ENCODE peak calls at places on chromosome 7, in four cellular contexts. One of them, this sample, is unnamed.
A peak's percentile ranks its signal among the peaks of the same experiment; 100 is the strongest.

GRCh38 chr7:51350195-51350896 is 33.7 kb upstream of the COBL start:
- DNase-seq in fibroblast of lung: peak; percentile 6
- DNase-seq in spleen: no peak
- DNase-seq in left ventricle myocardium inferior: no peak
- DNase-seq in this sample: no peak

GRCh38 chr7:121107923-121108498 is 119.5 kb downstream of the CPED1 start:
- DNase-seq in fibroblast of lung: peak; percentile 87
- DNase-seq in spleen: no peak
- DNase-seq in left ventricle myocardium inferior: no peak
- DNase-seq in this sample: no peak

GRCh38 chr7:48035967-48036478 is 680 bp downstream of the C7orf57 start:
- DNase-seq in fibroblast of lung: peak; percentile 35
- DNase-seq in spleen: peak; percentile 84
- DNase-seq in left ventricle myocardium inferior: peak; percentile 31
- DNase-seq in this sample: no peak

GRCh38 chr7:70583965-70584883 is 547.7 kb upstream of the GALNT17 start:
- DNase-seq in fibroblast of lung: no peak
- DNase-seq in spleen: no peak
- DNase-seq in left ventricle myocardium inferior: no peak
- DNase-seq in this sample: no peak

GRCh38 chr7:4406288-4407058 is 275.6 kb upstream of the FOXK1 start:
- DNase-seq in fibroblast of lung: no peak
- DNase-seq in spleen: no peak
- DNase-seq in left ventricle myocardium inferior: no peak
- DNase-seq in this sample: no peak

GRCh38 chr7:87328281-87328680 is 17.2 kb upstream of the CROT start:
- DNase-seq in fibroblast of lung: peak; percentile 62
- DNase-seq in spleen: no peak
- DNase-seq in left ventricle myocardium inferior: no peak
- DNase-seq in this sample: no peak

GRCh38 chr7:80018941-80019808 is 115.5 kb upstream of the GNAI1 start:
- DNase-seq in fibroblast of lung: peak; percentile 66
- DNase-seq in spleen: no peak
- DNase-seq in left ventricle myocardium inferior: no peak
- DNase-seq in this sample: no peak

GRCh38 chr7:38744746-38745145 is 113.6 kb upstream of the AMPH start:
- DNase-seq in fibroblast of lung: peak; percentile 51
- DNase-seq in spleen: no peak
- DNase-seq in left ventricle myocardium inferior: no peak
- DNase-seq in this sample: no peak

GRCh38 chr7:35185908-35186731 is 67.8 kb downstream of the TBX20 start:
- DNase-seq in fibroblast of lung: peak; percentile 15
- DNase-seq in spleen: peak; percentile 65
- DNase-seq in left ventricle myocardium inferior: peak; percentile 58
- DNase-seq in this sample: peak; percentile 65

GRCh38 chr7:1928555-1929348 is 258.7 kb downstream of the ELFN1 start:
- DNase-seq in fibroblast of lung: no peak
- DNase-seq in spleen: peak; percentile 64
- DNase-seq in left ventricle myocardium inferior: no peak
- DNase-seq in this sample: peak; percentile 90

DNA sequence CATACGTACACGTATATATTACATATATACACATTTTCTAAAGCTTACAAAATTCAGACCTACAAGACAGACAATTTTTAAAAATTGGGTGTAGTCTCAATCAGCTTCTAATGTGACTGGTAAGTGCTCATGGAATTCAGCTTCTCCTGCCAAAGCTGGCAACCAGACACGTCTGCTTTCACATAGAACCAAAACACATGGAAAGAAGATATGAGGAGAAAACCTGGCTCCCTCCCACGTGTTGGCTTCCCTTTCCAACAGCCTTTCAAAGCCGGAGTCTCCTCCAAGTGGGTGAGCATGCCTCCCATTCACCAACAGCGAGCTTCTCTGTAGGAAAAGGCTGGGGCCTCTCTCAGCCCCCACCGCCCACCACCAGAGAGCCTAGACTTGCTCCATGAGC is 33.4 kb downstream of the CDCA7L start:
- DNase-seq in fibroblast of lung: peak; percentile 46
- DNase-seq in spleen: no peak
- DNase-seq in left ventricle myocardium inferior: peak; percentile 58
- DNase-seq in this sample: no peak
- H3K36me3 ChIP-seq in fibroblast of lung: no peaks in the 10 kb centered on the region
- H3K36me3 ChIP-seq in spleen: peaks cover 6% of the 10 kb centered on the region
- H3K36me3 ChIP-seq in left ventricle myocardium inferior: peaks cover 24% of the 10 kb centered on the region
- H3K36me3 ChIP-seq in this sample: peaks cover 9% of the 10 kb centered on the region

GRCh38 chr7:150904342-150904909 is 52.1 kb downstream of the AOC1 start:
- DNase-seq in fibroblast of lung: no peak
- DNase-seq in spleen: no peak
- DNase-seq in left ventricle myocardium inferior: no peak
- DNase-seq in this sample: no peak
- H3K27ac ChIP-seq in fibroblast of lung: no peak overlapping the region
- H3K27ac ChIP-seq in spleen: peak overlapping the region; percentile 53
- H3K27ac ChIP-seq in left ventricle myocardium inferior: peak overlapping the region; percentile 79
- H3K27ac ChIP-seq in this sample: peak overlapping the region; percentile 44

GRCh38 chr7:133780912-133781311 is 346.2 kb upstream of the LRGUK start:
- DNase-seq in fibroblast of lung: no peak
- DNase-seq in spleen: no peak
- DNase-seq in left ventricle myocardium inferior: no peak
- DNase-seq in this sample: no peak
- H3K4me3 ChIP-seq in fibroblast of lung: no peak overlapping the region
- H3K4me3 ChIP-seq in spleen: no peak overlapping the region
- H3K4me3 ChIP-seq in left ventricle myocardium inferior: no peak overlapping the region
- H3K4me3 ChIP-seq in this sample: no peak overlapping the region

GRCh38 chr7:144515430-144515829 is 111.9 kb upstream of the NOBOX start:
- DNase-seq in fibroblast of lung: no peak
- DNase-seq in spleen: no peak
- DNase-seq in left ventricle myocardium inferior: no peak
- DNase-seq in this sample: no peak
- H3K36me3 ChIP-seq in fibroblast of lung: no peaks in the 10 kb centered on the region
- H3K36me3 ChIP-seq in spleen: no peaks in the 10 kb centered on the region
- H3K36me3 ChIP-seq in left ventricle myocardium inferior: no peaks in the 10 kb centered on the region
- H3K36me3 ChIP-seq in this sample: no peaks in the 10 kb centered on the region

GRCh38 chr7:50266893-50267386 is 37.6 kb upstream of the IKZF1 start:
- DNase-seq in fibroblast of lung: no peak
- DNase-seq in spleen: peak; percentile 92
- DNase-seq in left ventricle myocardium inferior: peak; percentile 17
- DNase-seq in this sample: no peak
- H3K27ac ChIP-seq in fibroblast of lung: no peak overlapping the region
- H3K27ac ChIP-seq in spleen: peak overlapping the region; percentile 89
- H3K27ac ChIP-seq in left ventricle myocardium inferior: no peak overlapping the region
- H3K27ac ChIP-seq in this sample: no peak overlapping the region